ENCODE peak calls at places on chromosomes 1 and 21, in four cellular contexts. S, T, M and Y are unnamed samples.

GRCh38 chr1:208247696-208248095 is 3.5 kb upstream of the PLXNA2 start:
- DNase-seq in S (no peak), T (no peak), M (no peak), Y (no peak)

GRCh38 chr1:50622259-50622658 is 199.0 kb upstream of the DMRTA2 start:
- DNase-seq in S (no peak), T (no peak), M (no peak), Y (no peak)

GRCh38 chr1:237181731-237182317 is 139.8 kb downstream of the RYR2 start:
- DNase-seq in S (no peak), T (peak; percentile 55), M (no peak), Y (no peak)

GRCh38 chr1:65687435-65688214 is 105.1 kb upstream of the PDE4B start:
- DNase-seq in S (peak; percentile 64), T (peak; percentile 81), M (peak; percentile 97), Y (peak; percentile 91)

GRCh38 chr1:207459008-207459407 is 4.9 kb downstream of the CR2 start:
- DNase-seq in S (no peak), T (no peak), M (no peak), Y (no peak)

GRCh38 chr1:47696404-47696910 is 258.6 kb downstream of the FOXD2 start:
- DNase-seq in S (no peak), T (no peak), M (no peak), Y (no peak)

GRCh38 chr21:33412832-33413519 is 9.8 kb downstream of the IFNGR2 start:
- DNase-seq in S (no peak), T (no peak), M (peak; percentile 64), Y (no peak)

GRCh38 chr1:60988827-60989363 is 93.5 kb upstream of the NFIA start:
- DNase-seq in S (no peak), T (no peak), M (no peak), Y (no peak)

GRCh38 chr1:89259283-89259971 is 13.2 kb downstream of the GBP5 start:
- DNase-seq in S (no peak), T (no peak), M (peak; percentile 3), Y (no peak)

GRCh38 chr1:41672173-41672572 is 187.7 kb upstream of the EDN2 start:
- DNase-seq in S (peak; percentile 80), T (peak; percentile 66), M (peak; percentile 93), Y (no peak)

GRCh38 chr21:35868005-35868868 is 192.1 kb downstream of the SETD4 start:
- DNase-seq in S (no peak), T (no peak), M (no peak), Y (no peak)

GRCh38 chr1:15656464-15656863 is 27.7 kb upstream of the PLEKHM2 start:
- DNase-seq in S (no peak), T (no peak), M (no peak), Y (no peak)

GRCh38 chr1:90925928-90926869 is 95.6 kb downstream of the ZNF644 start:
- DNase-seq in S (peak; percentile 90), T (peak; percentile 87), M (peak; percentile 90), Y (no peak)

GRCh38 chr1:64515427-64515826 is 45.5 kb downstream of the CACHD1 start:
- DNase-seq in S (peak; percentile 56), T (peak; percentile 90), M (no peak), Y (peak; percentile 74)

GRCh38 chr21:37193006-37193405 is 74.1 kb downstream of the VPS26C start:
- DNase-seq in S (no peak), T (no peak), M (peak; percentile 72), Y (no peak)

GRCh38 chr1:23249785-23250184 is 32.5 kb upstream of the HTR1D start:
- DNase-seq in S (no peak), T (peak; percentile 59), M (peak; percentile 8), Y (no peak)

GRCh38 chr1:13605159-13605558 is 21.5 kb downstream of the PDPN start:
- DNase-seq in S (no peak), T (peak; percentile 86), M (no peak), Y (no peak)

GRCh38 chr1:25099343-25099951 is 132.9 kb downstream of the SYF2 start:
- DNase-seq in S (no peak), T (no peak), M (no peak), Y (no peak)

GRCh38 chr21:40425981-40426380 is 421.0 kb downstream of the DSCAM start:
- DNase-seq in S (no peak), T (no peak), M (no peak), Y (no peak)

GRCh38 chr1:89221341-89221740 is 22.6 kb upstream of the GBP4 start:
- DNase-seq in S (no peak), T (no peak), M (no peak), Y (no peak)

GRCh38 chr1:31788825-31789256 is 24.7 kb upstream of the ADGRB2 start:
- DNase-seq in S (peak; percentile 57), T (peak; percentile 84), M (peak; percentile 71), Y (no peak)

GRCh38 chr1:14259191-14259757 is 339.2 kb upstream of the KAZN start:
- DNase-seq in S (no peak), T (peak; percentile 71), M (no peak), Y (peak; percentile 36)

GRCh38 chr1:9822897-9823692 is 670 bp downstream of the CLSTN1 start:
- DNase-seq in S (no peak), T (peak; percentile 32), M (peak; percentile 31), Y (peak; percentile 21)

GRCh38 chr21:39452207-39452964 is 616 bp downstream of the SH3BGR start:
- DNase-seq in S (no peak), T (peak; percentile 73), M (no peak), Y (no peak)

GRCh38 chr1:38451541-38451993 is 405.0 kb upstream of the POU3F1 start:
- DNase-seq in S (peak; percentile 72), T (peak; percentile 37), M (peak; percentile 87), Y (no peak)

GRCh38 chr1:205150651-205151428 is 29.1 kb upstream of the RBBP5 start:
- DNase-seq in S (no peak), T (no peak), M (no peak), Y (no peak)

GRCh38 chr1:114157275-114157660 is 3.6 kb upstream of the SYT6 start:
- DNase-seq in S (no peak), T (no peak), M (no peak), Y (no peak)

GRCh38 chr1:29805896-29806160 is 569.5 kb downstream of the PTPRU start:
- DNase-seq in S (no peak), T (no peak), M (no peak), Y (no peak)

GRCh38 chr1:33459766-33460543 is 12.5 kb upstream of the ZSCAN20 start:
- DNase-seq in S (peak; percentile 44), T (no peak), M (peak; percentile 29), Y (no peak)

GRCh38 chr1:33454646-33455282 is 17.7 kb upstream of the ZSCAN20 start:
- DNase-seq in S (no peak), T (no peak), M (peak; percentile 29), Y (no peak)

GRCh38 chr1:33455537-33456301 is 16.7 kb upstream of the ZSCAN20 start:
- DNase-seq in S (peak; percentile 90), T (peak; percentile 84), M (peak; percentile 82), Y (peak; percentile 69)

GRCh38 chr1:33460947-33461629 is 11.4 kb upstream of the ZSCAN20 start:
- DNase-seq in S (no peak), T (no peak), M (no peak), Y (peak; percentile 39)

DNA sequence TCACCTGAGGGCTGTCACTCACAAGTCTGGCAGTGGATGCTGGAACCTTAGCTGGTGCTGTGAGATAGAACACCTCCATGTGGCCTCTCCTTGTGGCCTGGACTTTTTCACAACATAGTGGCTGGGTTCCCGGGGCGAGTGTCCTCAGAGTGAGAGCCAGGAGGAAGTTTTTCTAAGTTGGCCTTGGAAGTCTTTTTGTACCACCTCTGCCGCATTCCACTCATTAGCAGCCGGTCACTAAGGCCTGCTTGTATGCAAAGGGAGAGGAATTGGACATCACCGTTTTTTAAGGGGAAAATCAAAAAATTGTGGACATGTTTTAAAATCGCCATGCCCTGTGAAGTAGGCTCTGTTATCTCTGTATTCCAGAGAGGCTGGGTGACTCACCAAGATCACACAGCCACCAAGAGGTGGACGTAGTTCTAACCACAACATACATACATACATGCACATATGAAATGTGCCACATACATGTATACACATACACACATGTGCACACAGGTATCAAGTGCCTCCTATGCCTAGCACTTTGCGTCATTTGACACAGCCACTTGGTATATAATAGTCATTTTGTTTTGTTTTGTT is 16.1 kb upstream of the ZSCAN20 start:
- DNase-seq in S (peak; percentile 58), T (no peak), M (no peak), Y (no peak)
- H3K27ac ChIP-seq in S (peak overlapping the region; percentile 41), T (no peak overlapping the region), M (no peak overlapping the region), Y (no peak overlapping the region)

GRCh38 chr1:19351858-19352257 is 39.7 kb downstream of the SLC66A1 start:
- DNase-seq in S (no peak), T (no peak), M (no peak), Y (no peak)
- H3K36me3 ChIP-seq in S (peaks cover 67% of the 10 kb centered on the region), T (peaks cover 41% of the 10 kb centered on the region), M (peaks cover 6% of the 10 kb centered on the region), Y (peaks cover 46% of the 10 kb centered on the region)

DNA sequence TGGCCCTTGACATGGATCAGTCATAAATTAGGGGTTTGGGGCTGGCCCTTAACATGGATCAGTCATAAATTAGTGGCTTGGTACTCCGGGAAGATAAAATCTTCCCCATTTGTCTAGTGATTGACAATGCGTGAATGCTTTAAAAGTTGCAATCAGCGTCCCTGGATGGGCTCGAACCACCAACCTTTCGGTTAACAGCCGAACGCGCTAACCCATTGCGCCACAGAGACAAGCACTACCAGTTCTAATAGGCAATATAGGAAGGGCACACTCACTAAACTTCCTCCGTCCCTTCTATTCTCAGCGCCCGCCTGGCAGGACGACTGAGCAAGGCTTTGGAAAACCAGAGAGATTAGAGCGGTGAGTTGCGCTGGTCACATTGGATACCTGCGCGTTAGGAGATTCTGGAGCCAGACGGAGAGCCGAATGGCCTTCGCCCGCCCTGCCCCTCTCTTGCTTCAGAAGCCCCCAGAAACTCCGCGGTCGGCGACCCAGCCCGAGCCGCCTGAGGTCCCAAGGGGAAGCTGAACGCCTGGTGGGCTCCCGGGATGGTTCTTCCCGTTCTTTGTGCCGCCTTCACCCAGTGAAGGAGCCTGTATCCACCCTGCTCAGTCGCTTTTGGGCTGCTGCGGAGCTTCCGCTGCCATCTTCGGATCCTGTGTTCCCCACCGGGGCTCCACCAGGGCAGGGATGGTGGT is 235.9 kb downstream of the FAM72C start:
- DNase-seq in S (peak; percentile 0), T (peak; percentile 25), M (peak; percentile 79), Y (no peak)
- H3K27ac ChIP-seq in S (no peak overlapping the region), T (no peak overlapping the region), M (no peak overlapping the region), Y (no peak overlapping the region)

GRCh38 chr1:12006167-12006921 is 13.0 kb upstream of the MIIP start:
- DNase-seq in S (no peak), T (no peak), M (peak; percentile 22), Y (peak; percentile 63)

GRCh38 chr1:12005488-12006166 is 13.7 kb upstream of the MIIP start:
- DNase-seq in S (no peak), T (no peak), M (no peak), Y (peak; percentile 10)

GRCh38 chr1:12001249-12001917 is 17.9 kb upstream of the MIIP start:
- DNase-seq in S (peak; percentile 37), T (peak; percentile 88), M (peak; percentile 91), Y (no peak)

GRCh38 chr1:12001996-12002493 is 17.3 kb upstream of the MIIP start:
- DNase-seq in S (no peak), T (no peak), M (no peak), Y (peak; percentile 84)

GRCh38 chr1:12003762-12004161 is 15.5 kb upstream of the MIIP start:
- DNase-seq in S (no peak), T (no peak), M (no peak), Y (no peak)
- H3K36me3 ChIP-seq in S (peaks cover 88% of the 10 kb centered on the region), T (peaks cover 82% of the 10 kb centered on the region), M (peaks cover 21% of the 10 kb centered on the region), Y (peaks cover 73% of the 10 kb centered on the region)